ENCODE peak calls at places on chromosome 16, in five cellular contexts. N is H1, Z is HCT116, J is SK-N-SH, T is GM12878. S is an unnamed sample.

GRCh38 chr16:2147378-2147777 is 1.0 kb upstream of the RAB26 start:
- DNase-seq in T (no peak), Z (no peak), J (no peak), N (no peak), S (no peak)

GRCh38 chr16:60582528-60582927 is 1453.7 kb downstream of the CDH8 start:
- DNase-seq in Z (no peak), N (no peak), T (no peak), J (no peak), S (no peak)

GRCh38 chr16:35258381-35258780 is 1799.0 kb downstream of the TP53TG3F start:
- DNase-seq in J (no peak), T (no peak), Z (no peak), N (no peak), S (no peak)

GRCh38 chr16:12661656-12662172 is 142.0 kb downstream of the CPPED1 start:
- DNase-seq in N (peak), J (no peak), Z (peak), T (no peak), S (peak)

GRCh38 chr16:83513006-83513755 is 294.6 kb upstream of the HSBP1 start:
- DNase-seq in N (no peak), Z (no peak), T (no peak), J (no peak), S (no peak)

GRCh38 chr16:3691778-3692177 is 25.5 kb downstream of the TRAP1 start:
- DNase-seq in Z (no peak), N (no peak), T (no peak), J (no peak), S (no peak)

GRCh38 chr16:53726625-53727024 is 22.7 kb downstream of the FTO start:
- DNase-seq in J (no peak), N (no peak), T (no peak), Z (no peak), S (no peak)

GRCh38 chr16:21026846-21027245 is 123.8 kb downstream of the DNAH3 start:
- DNase-seq in T (no peak), Z (no peak), J (no peak), N (no peak), S (no peak)

GRCh38 chr16:29303520-29303919 is 103.0 kb downstream of the NPIPB11 start:
- DNase-seq in J (no peak), Z (no peak), T (no peak), N (no peak), S (no peak)

GRCh38 chr16:9047689-9048301 is 43.6 kb upstream of the HAPSTR1 start:
- DNase-seq in T (peak), Z (peak), N (peak), J (no peak), S (peak)

GRCh38 chr16:49782405-49782804 is 73.5 kb downstream of the ZNF423 start:
- DNase-seq in T (no peak), N (no peak), Z (no peak), J (no peak), S (no peak)

GRCh38 chr16:56513972-56514371 is 5.9 kb downstream of the BBS2 start:
- DNase-seq in T (peak), Z (peak), N (no peak), J (peak), S (peak)

GRCh38 chr16:57316390-57317017 is 32.0 kb upstream of the PLLP start:
- DNase-seq in Z (peak), J (no peak), T (no peak), N (peak), S (no peak)

GRCh38 chr16:51665599-51665998 is 514.5 kb upstream of the SALL1 start:
- DNase-seq in Z (no peak), J (no peak), T (no peak), N (no peak), S (no peak)

GRCh38 chr16:2912330-2913199 is 834 bp downstream of the FLYWCH1 start:
- DNase-seq in N (no peak), T (no peak), J (peak), Z (no peak), S (peak)

GRCh38 chr16:19361587-19361986 is 56.1 kb upstream of the TMC5 start:
- DNase-seq in J (no peak), Z (no peak), N (no peak), T (no peak), S (no peak)

DNA sequence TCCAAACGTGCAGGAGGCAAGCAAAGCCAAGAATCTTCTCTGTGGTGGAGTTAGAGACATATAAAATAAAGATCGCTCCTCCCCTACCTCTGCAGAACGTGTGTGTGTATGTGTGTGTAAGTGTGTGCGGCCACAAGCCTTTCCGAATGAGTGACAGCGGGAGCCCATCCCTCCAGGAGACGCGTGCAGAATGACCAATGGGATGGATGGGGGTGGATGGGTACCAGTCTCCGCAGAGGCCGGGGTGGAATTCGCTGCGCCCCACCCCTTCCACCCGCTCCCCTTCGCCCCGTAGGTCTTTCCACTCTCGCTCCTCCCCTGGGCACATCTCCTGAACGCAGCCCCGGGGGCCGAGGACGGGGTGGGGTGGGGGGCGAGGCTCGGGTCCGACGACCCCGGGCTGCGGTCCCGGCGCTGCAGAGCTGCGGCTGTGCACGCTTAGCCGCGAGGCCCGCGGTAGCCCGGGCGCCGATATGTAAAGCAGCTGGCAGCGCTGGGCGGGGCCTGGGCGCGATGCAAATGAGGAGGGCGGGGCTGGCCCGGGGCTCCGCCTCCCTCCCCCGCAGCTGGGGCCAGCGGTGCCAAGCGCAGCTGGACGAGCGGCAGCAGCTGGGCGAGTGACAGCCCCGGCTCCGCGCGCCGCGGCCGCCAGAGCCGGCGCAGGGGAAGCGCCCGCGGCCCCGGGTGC is at the start of gene PRKCB:
- DNase-seq in T (no peak), Z (no peak), J (peak), N (peak), S (no peak)
- TF ChIP-seq JUND in T (no peak), Z (no peak), J (no peak), N (no peak), S (no peak)

GRCh38 chr16:23699100-23699499 is 13.9 kb downstream of the ERN2 start:
- DNase-seq in N (no peak), T (no peak), J (no peak), Z (peak), S (no peak)

GRCh38 chr16:23702951-23703350 is 10.1 kb downstream of the ERN2 start:
- DNase-seq in Z (no peak), J (no peak), N (no peak), T (no peak), S (no peak)

GRCh38 chr16:23700093-23700492 is 12.9 kb downstream of the ERN2 start:
- DNase-seq in Z (no peak), N (no peak), T (no peak), J (no peak), S (no peak)

GRCh38 chr16:23701045-23701444 is 12.0 kb downstream of the ERN2 start:
- DNase-seq in N (no peak), Z (no peak), J (no peak), T (no peak), S (no peak)

DNA sequence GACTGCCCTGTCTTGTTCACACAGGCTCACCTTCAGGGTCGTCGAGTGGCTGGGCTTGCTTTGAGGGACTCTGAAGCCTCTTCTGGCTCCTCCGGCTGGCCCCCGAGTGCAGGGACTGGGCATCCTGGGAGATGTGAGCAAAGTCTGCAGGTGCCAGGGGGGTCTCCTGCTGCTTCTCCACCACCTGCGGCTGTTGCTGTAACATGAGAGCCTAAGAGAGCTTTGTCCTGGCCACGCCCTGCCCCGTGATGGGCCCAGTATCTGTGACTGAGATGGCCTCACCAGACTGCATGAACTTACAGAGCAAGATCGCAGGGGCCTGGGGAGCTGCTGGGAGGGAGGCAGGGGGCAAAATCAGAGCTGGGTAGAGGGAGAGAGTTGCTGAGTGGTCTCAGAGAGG is 12.5 kb downstream of the ERN2 start:
- DNase-seq in Z (no peak), T (no peak), J (no peak), N (peak), S (no peak)
- TF ChIP-seq JUND in Z (no peak), T (no peak), J (no peak), N (no peak), S (no peak)

GRCh38 chr16:626787-627457 is 3.9 kb upstream of the WFIKKN1 start:
- DNase-seq in J (no peak), Z (peak), N (no peak), T (no peak), S (no peak)
- TF ChIP-seq JUND in J (peak), Z (peak), N (no peak), T (no peak), S (no peak)

GRCh38 chr16:89040861-89041570 is 52.6 kb upstream of the ACSF3 start:
- DNase-seq in Z (no peak), T (no peak), J (no peak), N (no peak), S (no peak)
- TF ChIP-seq JUND in Z (no peak), T (no peak), J (no peak), N (no peak), S (no peak)

S was measured in T47D.